ENCODE peak calls at places on chromosome 9, in six cellular contexts. J, E, Z, S, G and N are unnamed samples.
A peak's percentile ranks its signal among the peaks of the same experiment; 100 is the strongest.

GRCh38 chr9:133210202-133210532 is 1.1 kb upstream of the OBP2B start:
- DNase-seq in J (no peak), E (peak; percentile 23), Z (no peak), S (no peak), G (no peak), N (no peak)

GRCh38 chr9:83583151-83584014 is 39.6 kb upstream of the IDNK start:
- DNase-seq in J (peak; percentile 10), E (peak; percentile 54), Z (peak; percentile 41), S (peak; percentile 22), G (peak; percentile 85), N (peak; percentile 63)

GRCh38 chr9:121748080-121748479 is 96.6 kb downstream of the DAB2IP start:
- DNase-seq in J (no peak), E (no peak), Z (no peak), S (no peak), G (no peak), N (peak; percentile 76)

GRCh38 chr9:127053057-127053821 is 69.2 kb downstream of the ANGPTL2 start:
- DNase-seq in J (no peak), E (no peak), Z (no peak), S (no peak), G (peak; percentile 61), N (peak; percentile 54)

GRCh38 chr9:35748239-35748857 is 680 bp downstream of the GBA2 start:
- DNase-seq in J (no peak), E (no peak), Z (no peak), S (no peak), G (no peak), N (no peak)

GRCh38 chr9:78213696-78214095 is 22.2 kb upstream of the CEP78 start:
- DNase-seq in J (no peak), E (no peak), Z (no peak), S (no peak), G (no peak), N (no peak)

GRCh38 chr9:110048473-110048975 is 159.4 kb downstream of the C9orf152 start:
- DNase-seq in J (peak; percentile 60), E (peak; percentile 73), Z (peak; percentile 55), S (peak; percentile 84), G (peak; percentile 85), N (peak; percentile 69)

GRCh38 chr9:101418518-101419111 is 17.0 kb downstream of the ALDOB start:
- DNase-seq in J (no peak), E (no peak), Z (no peak), S (no peak), G (no peak), N (no peak)

GRCh38 chr9:87890866-87891265 is 8.2 kb downstream of the SPATA31E1 start:
- DNase-seq in J (no peak), E (no peak), Z (no peak), S (no peak), G (no peak), N (peak; percentile 56)

GRCh38 chr9:72464819-72465218 is 56.6 kb upstream of the TMC1 start:
- DNase-seq in J (no peak), E (no peak), Z (no peak), S (no peak), G (no peak), N (no peak)

GRCh38 chr9:8816361-8816760 is 1016.8 kb upstream of the DMAC1 start:
- DNase-seq in J (no peak), E (no peak), Z (no peak), S (no peak), G (no peak), N (no peak)

GRCh38 chr9:8388132-8388531 is 588.6 kb upstream of the DMAC1 start:
- DNase-seq in J (no peak), E (no peak), Z (no peak), S (no peak), G (no peak), N (no peak)

GRCh38 chr9:126480810-126481209 is 132.9 kb upstream of the LMX1B start:
- DNase-seq in J (no peak), E (no peak), Z (no peak), S (no peak), G (no peak), N (no peak)

GRCh38 chr9:136170291-136170901 is 34.5 kb downstream of the LHX3 start:
- DNase-seq in J (peak; percentile 25), E (peak; percentile 30), Z (peak; percentile 61), S (no peak), G (no peak), N (no peak)

GRCh38 chr9:79242489-79242888 is 329.3 kb upstream of the TLE4 start:
- DNase-seq in J (no peak), E (no peak), Z (no peak), S (no peak), G (no peak), N (no peak)

GRCh38 chr9:36623280-36623679 is 50.6 kb downstream of the MELK start:
- DNase-seq in J (no peak), E (no peak), Z (no peak), S (no peak), G (no peak), N (no peak)

GRCh38 chr9:136326061-136326776 is 1.1 kb upstream of the GPSM1 start:
- DNase-seq in J (no peak), E (no peak), Z (no peak), S (no peak), G (no peak), N (no peak)

GRCh38 chr9:692636-693459 is 148.6 kb upstream of the DMRT1 start:
- DNase-seq in J (no peak), E (no peak), Z (no peak), S (no peak), G (no peak), N (no peak)

GRCh38 chr9:17462869-17463464 is 115.9 kb upstream of the SH3GL2 start:
- DNase-seq in J (no peak), E (peak; percentile 36), Z (peak; percentile 7), S (no peak), G (peak; percentile 60), N (no peak)

GRCh38 chr9:78468231-78468630 is 171.3 kb downstream of the PSAT1 start:
- DNase-seq in J (no peak), E (no peak), Z (no peak), S (no peak), G (no peak), N (no peak)

GRCh38 chr9:105243015-105243686 is 1.3 kb upstream of the SLC44A1 start:
- DNase-seq in J (no peak), E (no peak), Z (no peak), S (no peak), G (no peak), N (no peak)

GRCh38 chr9:98144076-98144475 is 25.1 kb upstream of the TRIM14 start:
- DNase-seq in J (no peak), E (peak; percentile 48), Z (no peak), S (no peak), G (no peak), N (no peak)

GRCh38 chr9:123406691-123407536 is 50.9 kb downstream of the CRB2 start:
- DNase-seq in J (no peak), E (no peak), Z (no peak), S (no peak), G (no peak), N (no peak)

GRCh38 chr9:12934515-12935301 is 159.9 kb downstream of the LURAP1L start:
- DNase-seq in J (no peak), E (no peak), Z (no peak), S (no peak), G (no peak), N (no peak)

GRCh38 chr9:22731786-22732185 is 285.2 kb downstream of the DMRTA1 start:
- DNase-seq in J (no peak), E (no peak), Z (no peak), S (no peak), G (no peak), N (no peak)

GRCh38 chr9:116073826-116074225 is 79.8 kb upstream of the PAPPA start:
- DNase-seq in J (no peak), E (no peak), Z (no peak), S (no peak), G (no peak), N (no peak)

GRCh38 chr9:37574996-37575395 is 1.2 kb downstream of the FBXO10 start:
- DNase-seq in J (no peak), E (no peak), Z (no peak), S (no peak), G (no peak), N (no peak)

GRCh38 chr9:14942037-14942436 is 31.8 kb upstream of the FREM1 start:
- DNase-seq in J (no peak), E (no peak), Z (no peak), S (no peak), G (no peak), N (no peak)

GRCh38 chr9:134399435-134400056 is 73.3 kb downstream of the RXRA start:
- DNase-seq in J (no peak), E (no peak), Z (no peak), S (no peak), G (no peak), N (no peak)
- TF ChIP-seq CTCF in J (peak; percentile 57), E (peak; percentile 36), Z (peak; percentile 36), S (peak; percentile 62), G (peak; percentile 33), N (no peak)

GRCh38 chr9:92664394-92665152 is 5.4 kb downstream of the IPPK start:
- DNase-seq in J (no peak), E (no peak), Z (no peak), S (no peak), G (no peak), N (no peak)

GRCh38 chr9:92666912-92667532 is 2.9 kb downstream of the IPPK start:
- DNase-seq in J (no peak), E (no peak), Z (no peak), S (no peak), G (peak; percentile 40), N (no peak)

GRCh38 chr9:92666236-92666635 is 3.7 kb downstream of the IPPK start:
- DNase-seq in J (no peak), E (no peak), Z (no peak), S (no peak), G (peak; percentile 46), N (no peak)

GRCh38 chr9:92663951-92664350 is 6.0 kb downstream of the IPPK start:
- DNase-seq in J (no peak), E (no peak), Z (no peak), S (no peak), G (no peak), N (no peak)

GRCh38 chr9:92665836-92666235 is 4.1 kb downstream of the IPPK start:
- DNase-seq in J (no peak), E (no peak), Z (no peak), S (no peak), G (no peak), N (no peak)
- H3K4me1 ChIP-seq in J (peaks cover 32% of the 10 kb centered on the region), E (peaks cover 52% of the 10 kb centered on the region), Z (peaks cover 8% of the 10 kb centered on the region), S (peaks cover 74% of the 10 kb centered on the region), G (peaks cover 11% of the 10 kb centered on the region), N (peaks cover 54% of the 10 kb centered on the region)

GRCh38 chr9:112970939-112971338 is 41.1 kb downstream of the ZNF883 start:
- DNase-seq in J (no peak), E (no peak), Z (no peak), S (no peak), G (no peak), N (no peak)
- TF ChIP-seq CTCF in J (no peak), E (no peak), Z (peak; percentile 4), S (no peak), G (no peak), N (no peak)

DNA sequence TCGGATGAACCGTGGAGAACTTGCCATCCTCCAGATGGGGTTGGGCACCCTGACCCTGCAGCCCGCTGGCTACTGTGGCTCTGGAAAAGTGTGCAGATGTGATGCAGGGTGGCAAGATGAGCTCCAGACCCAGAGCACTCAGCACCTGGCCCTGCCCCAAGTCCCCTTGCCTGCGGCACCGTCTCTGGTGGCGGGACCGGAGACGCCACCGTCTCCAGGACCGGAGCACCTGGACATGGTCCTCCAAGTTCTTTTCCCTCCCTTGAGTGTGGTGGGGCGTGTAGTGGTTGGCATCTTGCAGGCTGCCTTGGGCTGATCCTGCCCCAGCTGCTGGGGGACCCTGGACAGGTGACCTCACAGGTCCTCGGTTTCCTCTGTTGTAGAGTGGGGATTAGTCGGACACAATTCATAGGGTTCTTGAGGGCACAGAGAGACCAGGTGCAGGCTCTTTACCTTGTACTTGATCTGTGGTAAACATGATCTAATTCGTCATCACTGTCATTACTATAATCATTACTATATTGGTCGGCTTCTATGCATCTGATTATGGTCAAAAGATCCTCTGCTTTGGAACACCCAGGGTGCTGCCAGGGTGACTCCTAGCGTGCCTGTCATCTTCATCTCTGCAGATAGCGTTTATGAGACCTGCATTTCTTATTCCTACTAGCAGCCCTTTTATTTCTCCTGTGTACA is 83.5 kb downstream of the COL5A1 start:
- DNase-seq in J (no peak), E (no peak), Z (no peak), S (no peak), G (no peak), N (no peak)
- H3K4me1 ChIP-seq in J (no peaks in the 10 kb centered on the region), E (peaks cover 44% of the 10 kb centered on the region), Z (no peaks in the 10 kb centered on the region), S (peaks cover 16% of the 10 kb centered on the region), G (no peaks in the 10 kb centered on the region), N (no peaks in the 10 kb centered on the region)